ENCODE peak calls at places on chromosomes 6 and 20, in five cellular contexts. B is left lung, L is activated T-cell treated with anti-CD3 and anti-CD28 coated beads for 1 hour, I is adipocyte, X is amniotic stem cell. H is an unnamed sample.

GRCh38 chr20:36435799-36436541 is 105.3 kb upstream of the MYL9 start:
- DNase-seq in B (peak; percentile 94), L (peak; percentile 83), I (peak; percentile 70), X (no peak), H (peak; percentile 71)

GRCh38 chr6:19697744-19698290 is 139.4 kb upstream of the ID4 start:
- DNase-seq in B (no peak), L (no peak), I (peak; percentile 41), X (peak; percentile 53), H (no peak)

GRCh38 chr6:107272246-107272645 is 156.9 kb upstream of the BEND3 start:
- DNase-seq in B (no peak), L (no peak), I (no peak), X (no peak), H (no peak)

GRCh38 chr20:8443464-8444072 is 311.5 kb downstream of the PLCB1 start:
- DNase-seq in B (no peak), L (no peak), I (no peak), X (no peak), H (no peak)

GRCh38 chr6:87936065-87936464 is 111.6 kb upstream of the SPACA1 start:
- DNase-seq in B (no peak), L (no peak), I (no peak), X (no peak), H (no peak)

GRCh38 chr6:137493218-137494038 is 766 bp downstream of the OLIG3 start:
- DNase-seq in B (peak; percentile 83), L (no peak), I (no peak), X (no peak), H (no peak)

GRCh38 chr20:32623667-32624157 is 38.6 kb upstream of the NOL4L start:
- DNase-seq in B (no peak), L (no peak), I (no peak), X (no peak), H (no peak)

GRCh38 chr6:140677781-140678528 is 1303.5 kb upstream of the CITED2 start:
- DNase-seq in B (no peak), L (no peak), I (no peak), X (no peak), H (no peak)

GRCh38 chr6:69362209-69362608 is 434.6 kb downstream of the LMBRD1 start:
- DNase-seq in B (no peak), L (no peak), I (no peak), X (no peak), H (no peak)

GRCh38 chr20:26208296-26209091 is 511.8 kb upstream of the ZNF337 start:
- DNase-seq in B (peak; percentile 83), L (peak; percentile 39), I (no peak), X (no peak), H (peak; percentile 29)

GRCh38 chr20:49281059-49281912 is 3.4 kb upstream of the ZNFX1 start:
- DNase-seq in B (no peak), L (no peak), I (no peak), X (no peak), H (no peak)

GRCh38 chr6:41694815-41695536 is 40.4 kb downstream of the TFEB start:
- DNase-seq in B (peak; percentile 10), L (no peak), I (peak; percentile 28), X (no peak), H (no peak)

GRCh38 chr6:109672827-109673226 is 18.2 kb downstream of the AK9 start:
- DNase-seq in B (no peak), L (no peak), I (no peak), X (no peak), H (no peak)

GRCh38 chr6:17220511-17220910 is 60.6 kb upstream of the RBM24 start:
- DNase-seq in B (no peak), L (no peak), I (no peak), X (no peak), H (no peak)

GRCh38 chr20:50248104-50248631 is 57.5 kb downstream of the CEBPB start:
- DNase-seq in B (no peak), L (no peak), I (peak; percentile 50), X (no peak), H (no peak)

GRCh38 chr6:95094751-95095150 is 482.6 kb upstream of the MANEA start:
- DNase-seq in B (no peak), L (no peak), I (peak; percentile 15), X (no peak), H (no peak)

GRCh38 chr6:43274916-43275597 is 23.0 kb upstream of the SLC22A7 start:
- DNase-seq in B (peak; percentile 78), L (peak; percentile 16), I (peak; percentile 34), X (no peak), H (peak; percentile 9)

GRCh38 chr6:163635731-163636344 is 221.3 kb downstream of the QKI start:
- DNase-seq in B (no peak), L (no peak), I (no peak), X (no peak), H (no peak)

GRCh38 chr6:88855521-88856152 is 107.8 kb downstream of the RNGTT start:
- DNase-seq in B (no peak), L (no peak), I (peak; percentile 49), X (no peak), H (no peak)

GRCh38 chr20:20713244-20713765 is 861 bp upstream of the RALGAPA2 start:
- DNase-seq in B (no peak), L (no peak), I (no peak), X (no peak), H (no peak)

GRCh38 chr20:63682384-63683139 is 13.9 kb upstream of the TNFRSF6B start:
- DNase-seq in B (no peak), L (no peak), I (peak; percentile 96), X (peak; percentile 95), H (no peak)

GRCh38 chr20:46698788-46699187 is 9.5 kb upstream of the TP53RK start:
- DNase-seq in B (no peak), L (no peak), I (no peak), X (no peak), H (no peak)

GRCh38 chr6:150490586-150490985 is 109.1 kb upstream of the PLEKHG1 start:
- DNase-seq in B (no peak), L (no peak), I (no peak), X (no peak), H (no peak)

GRCh38 chr20:32820698-32821378 is 1.1 kb downstream of the MAPRE1 start:
- DNase-seq in B (peak; percentile 47), L (no peak), I (peak; percentile 48), X (no peak), H (no peak)

GRCh38 chr6:392441-393390 is 1.2 kb downstream of the IRF4 start:
- DNase-seq in B (no peak), L (peak; percentile 29), I (peak; percentile 2), X (no peak), H (no peak)

H was measured in activated T-helper 1 cell treated with Interleukin-2 at 50 U/mL for 16 hours.